ENCODE peak calls at places on chromosomes 11 and 22, in seven cellular contexts. B is cardiac muscle cell; D is uterus; L is right lobe of liver; M is esophagus squamous epithelium; T is effector memory CD4-positive, alpha-beta T cell; A is GM23248. H is an unnamed sample.

GRCh38 chr11:23727821-23728220 is 769.0 kb upstream of the LUZP2 start:
- DNase-seq in B (peak; percentile 27), D (no peak), L (no peak), M (no peak), T (no peak), A (peak; percentile 33), H (no peak)

GRCh38 chr11:134044514-134045284 is 24.2 kb upstream of the JAM3 start:
- DNase-seq in B (no peak), D (no peak), L (peak; percentile 22), M (no peak), T (no peak), A (no peak), H (no peak)

GRCh38 chr22:38411016-38411415 is 44.0 kb downstream of the KCNJ4 start:
- DNase-seq in B (no peak), D (no peak), L (no peak), M (no peak), T (no peak), A (no peak), H (no peak)

GRCh38 chr22:30212996-30213441 is 33.5 kb downstream of the LIF start:
- DNase-seq in B (no peak), D (no peak), L (no peak), M (no peak), T (no peak), A (peak; percentile 91), H (no peak)

GRCh38 chr11:95599959-95600586 is 189.5 kb downstream of the FAM76B start:
- DNase-seq in B (no peak), D (no peak), L (no peak), M (no peak), T (no peak), A (no peak), H (no peak)

GRCh38 chr11:130945945-130946344 is 29.7 kb upstream of the SNX19 start:
- DNase-seq in B (no peak), D (peak; percentile 64), L (no peak), M (no peak), T (no peak), A (peak; percentile 95), H (no peak)

GRCh38 chr11:100515087-100515486 is 172.0 kb upstream of the ARHGAP42 start:
- DNase-seq in B (peak; percentile 17), D (no peak), L (no peak), M (no peak), T (no peak), A (peak; percentile 1), H (no peak)

GRCh38 chr11:118870396-118871343 is 13.0 kb upstream of the CXCR5 start:
- DNase-seq in B (peak; percentile 24), D (peak; percentile 65), L (peak; percentile 85), M (no peak), T (no peak), A (peak; percentile 44), H (peak; percentile 36)

GRCh38 chr22:50432131-50432870 is 42.5 kb downstream of the SBF1 start:
- DNase-seq in B (no peak), D (no peak), L (no peak), M (no peak), T (no peak), A (no peak), H (no peak)

GRCh38 chr22:42452456-42452855 is 20.3 kb upstream of the NFAM1 start:
- DNase-seq in B (no peak), D (no peak), L (no peak), M (no peak), T (no peak), A (no peak), H (no peak)

GRCh38 chr22:40819741-40820140 is 595 bp upstream of the SLC25A17 start:
- DNase-seq in B (no peak), D (no peak), L (no peak), M (no peak), T (no peak), A (peak; percentile 71), H (no peak)

GRCh38 chr22:17990942-17991341 is 33.4 kb downstream of the MICAL3 start:
- DNase-seq in B (no peak), D (no peak), L (no peak), M (no peak), T (no peak), A (no peak), H (no peak)

GRCh38 chr22:37633693-37634504 is 5.6 kb upstream of the SH3BP1 start:
- DNase-seq in B (peak; percentile 88), D (peak; percentile 92), L (peak; percentile 88), M (no peak), T (peak; percentile 46), A (peak; percentile 87), H (no peak)

GRCh38 chr11:110447897-110448522 is 18.3 kb downstream of the FDX1 start:
- DNase-seq in B (no peak), D (no peak), L (no peak), M (no peak), T (no peak), A (no peak), H (no peak)

GRCh38 chr11:2649400-2649799 is 50.4 kb downstream of the KCNQ1OT1 start:
- DNase-seq in B (no peak), D (no peak), L (no peak), M (no peak), T (no peak), A (no peak), H (no peak)
- H3K9me3 ChIP-seq in B (no peaks in the 10 kb centered on the region), D (no peaks in the 10 kb centered on the region), L (no peaks in the 10 kb centered on the region), M (no peaks in the 10 kb centered on the region), T (peaks cover 4% of the 10 kb centered on the region), A (peaks cover 4% of the 10 kb centered on the region), H (peaks cover 93% of the 10 kb centered on the region)

DNA sequence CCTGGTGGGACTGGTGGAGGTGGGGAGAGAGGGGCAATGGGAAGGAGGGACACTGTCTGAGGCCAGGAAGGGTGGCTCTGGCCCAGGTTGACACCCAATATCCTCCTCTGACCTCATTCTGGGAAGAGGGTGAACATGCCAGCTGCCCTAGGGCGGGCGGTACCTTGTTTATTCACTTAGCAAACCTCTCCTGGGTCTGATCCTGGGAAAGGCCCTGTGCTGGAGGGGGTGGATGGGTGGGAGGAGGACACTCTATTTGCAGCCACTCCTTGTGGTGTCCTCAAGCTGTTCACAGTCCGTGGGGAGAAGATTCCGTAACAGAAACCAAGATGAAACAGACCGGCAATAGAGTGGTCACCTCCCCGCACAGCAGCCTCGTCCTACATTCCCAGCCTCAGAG is 49.7 kb upstream of the EIF3D start:
- DNase-seq in B (no peak), D (no peak), L (no peak), M (no peak), T (no peak), A (no peak), H (no peak)
- H3K4me3 ChIP-seq in B (no peak overlapping the region), D (no peak overlapping the region), L (no peak overlapping the region), M (no peak overlapping the region), T (no peak overlapping the region), A (no peak overlapping the region), H (no peak overlapping the region)

GRCh38 chr11:91998466-91998865 is 226.2 kb upstream of the FAT3 start:
- DNase-seq in B (no peak), D (no peak), L (no peak), M (no peak), T (no peak), A (no peak), H (peak; percentile 49)
- H3K9me3 ChIP-seq in B (no peaks in the 10 kb centered on the region), D (no peaks in the 10 kb centered on the region), L (no peaks in the 10 kb centered on the region), M (no peaks in the 10 kb centered on the region), T (no peaks in the 10 kb centered on the region), A (no peaks in the 10 kb centered on the region), H (no peaks in the 10 kb centered on the region)

GRCh38 chr11:35418847-35419712 is at the start of gene SLC1A2:
- DNase-seq in B (peak; percentile 48), D (peak; percentile 27), L (no peak), M (no peak), T (no peak), A (peak; percentile 71), H (no peak)
- H3K4me3 ChIP-seq in B (peak within 1 kb of the TSS; percentile 50), D (peak within 1 kb of the TSS; percentile 22), L (no peak within 1 kb of the TSS), M (peak within 1 kb of the TSS; percentile 38), T (peak within 1 kb of the TSS; percentile 22), A (peak within 1 kb of the TSS; percentile 73), H (peak within 1 kb of the TSS; percentile 42)

GRCh38 chr11:129146196-129146595 is 45.9 kb downstream of the ARHGAP32 start:
- DNase-seq in B (no peak), D (no peak), L (no peak), M (no peak), T (no peak), A (peak; percentile 6), H (no peak)

GRCh38 chr11:129143335-129143734 is 48.8 kb downstream of the ARHGAP32 start:
- DNase-seq in B (no peak), D (peak; percentile 63), L (no peak), M (no peak), T (no peak), A (peak; percentile 99), H (peak; percentile 89)

GRCh38 chr11:129145276-129145675 is 46.8 kb downstream of the ARHGAP32 start:
- DNase-seq in B (no peak), D (no peak), L (no peak), M (no peak), T (no peak), A (no peak), H (no peak)

GRCh38 chr11:129144256-129144655 is 47.9 kb downstream of the ARHGAP32 start:
- DNase-seq in B (no peak), D (no peak), L (no peak), M (no peak), T (no peak), A (no peak), H (no peak)

GRCh38 chr11:129148487-129148886 is 43.6 kb downstream of the ARHGAP32 start:
- DNase-seq in B (no peak), D (no peak), L (no peak), M (no peak), T (no peak), A (no peak), H (no peak)
- H3K9me3 ChIP-seq in B (no peaks in the 10 kb centered on the region), D (no peaks in the 10 kb centered on the region), L (no peaks in the 10 kb centered on the region), M (no peaks in the 10 kb centered on the region), T (no peaks in the 10 kb centered on the region), A (peaks cover 1% of the 10 kb centered on the region), H (peaks cover 10% of the 10 kb centered on the region)

DNA sequence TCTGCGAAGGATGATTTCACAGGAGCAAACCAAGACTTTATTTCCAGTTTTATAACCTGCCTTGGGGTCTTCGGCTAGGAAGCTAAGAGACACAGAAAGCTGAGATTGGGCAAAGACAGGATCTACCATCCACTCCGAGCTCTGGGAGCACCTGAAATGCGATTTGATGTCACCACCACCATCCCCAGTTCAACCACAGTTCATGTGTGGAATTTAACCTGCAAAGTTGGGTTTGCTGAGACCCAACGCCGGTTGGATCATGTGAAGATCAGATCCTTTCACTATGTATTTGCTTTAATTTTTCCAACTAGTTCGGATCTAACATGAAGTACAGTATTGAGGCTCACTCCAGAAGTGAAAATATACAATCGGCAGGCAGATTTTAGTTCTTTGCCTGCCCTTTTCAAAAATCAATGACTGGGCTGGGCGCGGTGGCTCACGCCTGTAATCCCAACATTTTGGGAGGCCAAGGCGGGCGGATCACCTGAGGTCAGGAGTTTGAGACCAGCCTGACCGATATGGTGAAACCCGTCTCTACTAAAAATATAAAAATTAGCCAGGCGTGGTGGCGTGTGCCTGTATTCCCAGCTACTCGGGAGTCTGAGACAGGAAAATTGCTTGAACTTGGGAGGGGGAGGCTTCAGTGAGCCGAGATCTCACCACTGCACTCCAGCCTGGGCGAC is 1.4 kb upstream of the C11orf24 start:
- DNase-seq in B (no peak), D (no peak), L (no peak), M (no peak), T (no peak), A (no peak), H (no peak)
- H3K4me3 ChIP-seq in B (no peak overlapping the region), D (no peak overlapping the region), L (peak overlapping the region; percentile 77), M (no peak overlapping the region), T (no peak overlapping the region), A (peak overlapping the region; percentile 91), H (peak overlapping the region; percentile 8)